ENCODE peak calls at places on chromosomes 5 and 9, in six cellular contexts. Y is stomach, J is upper lobe of left lung, U is sigmoid colon, V is A549, N is transverse colon. S is an unnamed sample. For H3K9me3, the result is how much of the 10 kb centered on the place peaks cover.

GRCh38 chr5:39906146-39906545 is 481.4 kb upstream of the DAB2 start:
- DNase-seq in Y (no peak), J (no peak), U (no peak), N (no peak), V (no peak), S (no peak)

GRCh38 chr9:118529210-118529609 is 825.0 kb downstream of the TLR4 start:
- DNase-seq in Y (no peak), N (no peak), V (no peak), U (no peak), J (no peak), S (no peak)

GRCh38 chr5:127290019-127290945 is at the start of gene MEGF10:
- DNase-seq in V (no peak), N (peak), U (no peak), J (no peak), Y (no peak), S (no peak)

GRCh38 chr9:16501098-16501663 is 369.3 kb downstream of the BNC2 start:
- DNase-seq in J (no peak), V (no peak), N (no peak), Y (no peak), U (no peak), S (no peak)

GRCh38 chr9:34589656-34590375 is at the start of gene CNTFR:
- DNase-seq in J (no peak), Y (no peak), V (no peak), U (peak), N (no peak), S (peak)

GRCh38 chr9:129165198-129165597 is 12.9 kb downstream of the IER5L start:
- DNase-seq in U (no peak), Y (no peak), V (no peak), N (no peak), J (no peak), S (no peak)

GRCh38 chr5:98898743-98899142 is 30.1 kb downstream of the CHD1 start:
- DNase-seq in J (no peak), U (no peak), V (no peak), N (no peak), Y (no peak), S (no peak)

GRCh38 chr5:142082182-142082781 is 26.3 kb upstream of the NDFIP1 start:
- DNase-seq in J (peak), U (no peak), Y (no peak), V (no peak), N (no peak), S (no peak)

GRCh38 chr5:141149812-141150211 is at the start of gene PCDHB6:
- DNase-seq in Y (no peak), V (peak), U (no peak), N (no peak), J (no peak), S (no peak)

GRCh38 chr9:87950765-87951488 is 23.4 kb downstream of the CDK20 start:
- DNase-seq in N (no peak), J (no peak), U (no peak), V (peak), Y (no peak), S (no peak)

DNA sequence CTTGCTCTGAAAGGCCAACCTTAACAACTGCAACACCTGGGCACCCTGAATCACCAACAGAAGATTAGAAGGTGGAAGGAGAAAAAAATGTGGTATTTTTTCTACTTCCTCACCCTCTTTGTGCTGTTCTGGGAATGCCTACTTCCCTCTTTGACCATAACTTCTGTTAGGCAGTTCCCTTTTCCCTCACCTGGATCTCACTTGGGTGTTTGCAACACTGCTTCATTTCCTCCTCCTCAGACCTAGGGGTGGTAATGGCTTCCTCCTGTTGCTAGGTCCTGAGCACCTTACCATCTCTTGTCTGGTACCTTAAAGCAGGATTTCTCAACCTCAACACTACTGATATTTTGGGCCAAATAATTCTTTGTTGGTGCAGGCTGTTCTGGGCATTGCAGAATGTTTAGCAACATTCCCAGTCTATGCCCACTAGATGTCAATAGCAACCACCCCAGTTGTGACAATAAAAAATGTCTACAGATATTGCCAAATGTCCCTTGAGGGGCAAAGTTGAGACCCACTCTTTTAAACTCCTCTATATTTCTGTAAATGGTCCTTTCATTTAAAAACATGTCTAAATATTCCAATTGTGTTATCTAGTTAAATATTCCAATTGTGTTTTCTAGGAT is 300.0 kb upstream of the VLDLR start:
- DNase-seq in V (no peak), Y (no peak), N (no peak), J (no peak), U (no peak), S (no peak)
- H3K9me3 ChIP-seq in V (under half), Y (under half), N (under half), J (under half), U (under half), S (under half)

GRCh38 chr5:159990506-159990905 is 18.4 kb upstream of the TTC1 start:
- DNase-seq in V (no peak), N (no peak), J (no peak), Y (no peak), U (no peak), S (no peak)

GRCh38 chr5:159992566-159992965 is 16.4 kb upstream of the TTC1 start:
- DNase-seq in Y (no peak), J (no peak), N (no peak), U (no peak), V (no peak), S (no peak)

GRCh38 chr5:159982421-159983173 is 26.3 kb upstream of the TTC1 start:
- DNase-seq in J (no peak), Y (no peak), N (no peak), V (no peak), U (no peak), S (no peak)

GRCh38 chr5:159987031-159987674 is 21.8 kb upstream of the TTC1 start:
- DNase-seq in Y (peak), J (peak), N (peak), U (peak), V (peak), S (peak)
- TF ChIP-seq POLR2A in Y (no peak), J (no peak), N (no peak), U (no peak), V (no peak), S (no peak)

GRCh38 chr9:126472446-126472845 is 141.3 kb upstream of the LMX1B start:
- DNase-seq in V (no peak), U (no peak), J (no peak), Y (no peak), N (no peak), S (no peak)
- TF ChIP-seq EP300 in V (no peak), U (no peak), J (no peak), Y (no peak), N (no peak), S (no peak)

GRCh38 chr9:130351343-130351742 is 85.8 kb downstream of the HMCN2 start:
- DNase-seq in N (no peak), U (no peak), Y (no peak), J (no peak), V (no peak), S (no peak)
- H3K9me3 ChIP-seq in N (under half), U (under half), Y (under half), J (under half), V (under half), S (under half)

DNA sequence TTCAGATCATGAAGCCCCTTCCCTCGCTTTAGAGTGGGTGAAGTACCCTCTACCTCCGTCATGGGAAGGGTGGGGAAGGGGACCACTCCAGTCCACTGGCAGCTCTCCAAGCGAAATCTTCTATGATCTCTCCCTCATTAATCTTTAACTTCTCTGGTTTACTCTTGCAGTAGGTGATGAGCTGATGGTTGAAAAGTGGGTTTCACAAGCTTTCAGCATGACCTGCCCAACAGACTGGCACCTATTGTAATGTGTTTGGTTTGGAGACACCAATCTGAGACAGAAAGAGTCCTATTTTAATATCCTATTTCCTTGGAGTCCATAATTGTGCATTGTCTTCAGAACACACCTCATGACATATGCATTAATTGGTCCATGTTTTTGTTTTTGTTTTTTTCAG is 70.8 kb upstream of the TGFBR1 start:
- DNase-seq in V (no peak), Y (no peak), U (no peak), N (no peak), J (no peak), S (no peak)
- TF ChIP-seq POLR2A in V (no peak), Y (no peak), U (no peak), N (no peak), J (no peak), S (no peak)

GRCh38 chr5:115324021-115324420 is 27.6 kb upstream of the CCDC112 start:
- DNase-seq in J (no peak), V (no peak), N (no peak), U (no peak), Y (no peak), S (no peak)
- TF ChIP-seq EP300 in J (no peak), V (no peak), N (no peak), U (no peak), Y (no peak), S (no peak)

DNA sequence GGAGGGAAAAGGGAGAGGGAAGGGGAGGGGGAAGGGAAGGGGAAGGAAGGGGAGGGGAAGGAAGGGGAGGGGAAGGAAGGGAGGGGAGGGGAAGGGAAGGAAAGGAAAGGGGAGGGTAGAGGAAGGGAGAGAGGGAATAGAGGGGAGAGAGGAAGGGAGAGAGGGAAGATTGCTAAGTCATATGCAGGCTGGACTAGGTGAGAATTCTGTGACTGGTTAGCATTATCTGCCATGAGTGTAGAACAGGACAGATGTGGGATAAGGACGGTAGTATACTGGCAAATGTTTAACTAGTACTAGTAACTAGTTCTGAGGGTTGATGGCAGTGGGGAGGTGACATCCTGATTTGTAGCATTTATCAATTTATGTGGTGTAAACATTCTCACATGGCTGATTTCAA is 203.5 kb upstream of the RAD23B start:
- DNase-seq in V (no peak), Y (no peak), J (no peak), U (no peak), N (no peak), S (no peak)
- H3K9me3 ChIP-seq in V (under half), Y (under half), J (under half), U (under half), N (under half), S (under half)

S was measured in ovary.